ENCODE peak calls at places on chromosomes 11 and 22, in seven cellular contexts. O is astrocyte of the spinal cord, F is psoas muscle, L is GM12864, W is OCI-LY7, S is epithelial cell of esophagus, T is GM12865. J is an unnamed sample.

GRCh38 chr22:49039625-49040024 is 788.0 kb downstream of the BRD1 start:
- DNase-seq in W (no peak), T (no peak), S (no peak), O (no peak), L (no peak), F (no peak), J (no peak)

GRCh38 chr11:95011376-95011775 is 13.7 kb upstream of the KDM4E start:
- DNase-seq in O (no peak), L (no peak), F (no peak), W (no peak), T (no peak), S (no peak), J (no peak)

GRCh38 chr22:37045958-37046357 is 5.6 kb upstream of the KCTD17 start:
- DNase-seq in T (peak; percentile 30), F (no peak), W (peak; percentile 21), L (no peak), S (peak; percentile 44), O (peak; percentile 29), J (no peak)

GRCh38 chr11:68302256-68303054 is 9.9 kb upstream of the LRP5 start:
- DNase-seq in O (peak; percentile 35), L (no peak), W (no peak), S (peak; percentile 54), T (no peak), F (no peak), J (no peak)

GRCh38 chr22:17836977-17837742 is 62.9 kb upstream of the BID start:
- DNase-seq in W (no peak), L (no peak), O (no peak), T (no peak), S (peak; percentile 62), F (no peak), J (peak; percentile 25)

GRCh38 chr11:121829159-121829643 is 286.8 kb downstream of the BLID start:
- DNase-seq in L (no peak), F (peak; percentile 32), O (peak; percentile 99), S (peak; percentile 69), T (no peak), W (no peak), J (peak; percentile 36)

GRCh38 chr11:14331476-14332136 is 27.4 kb downstream of the RRAS2 start:
- DNase-seq in O (no peak), W (no peak), L (no peak), T (peak; percentile 56), S (no peak), F (no peak), J (no peak)

GRCh38 chr11:8640305-8640932 is 42.0 kb downstream of the TRIM66 start:
- DNase-seq in S (no peak), T (no peak), L (no peak), O (no peak), W (no peak), F (no peak), J (no peak)

GRCh38 chr22:17945851-17946690 is 78.3 kb downstream of the MICAL3 start:
- DNase-seq in F (no peak), L (peak; percentile 22), W (peak; percentile 15), S (peak; percentile 45), O (no peak), T (peak; percentile 65), J (no peak)

GRCh38 chr11:48073031-48073861 is 92.9 kb downstream of the PTPRJ start:
- DNase-seq in S (no peak), O (no peak), T (no peak), L (no peak), W (no peak), F (no peak), J (no peak)

GRCh38 chr11:77186302-77186701 is 58.3 kb downstream of the MYO7A start:
- DNase-seq in S (no peak), T (no peak), F (no peak), W (no peak), O (no peak), L (no peak), J (no peak)

GRCh38 chr11:35142481-35143207 is 3.7 kb downstream of the CD44 start:
- DNase-seq in L (no peak), W (peak; percentile 43), S (peak; percentile 71), F (no peak), T (no peak), O (no peak), J (no peak)

GRCh38 chr11:34328632-34328910 is 29.2 kb downstream of the ABTB2 start:
- DNase-seq in F (no peak), W (no peak), T (no peak), O (no peak), S (no peak), L (no peak), J (no peak)

GRCh38 chr11:17405232-17406005 is 17.0 kb upstream of the KCNJ11 start:
- DNase-seq in T (peak; percentile 52), O (peak; percentile 24), L (no peak), F (peak; percentile 85), W (no peak), S (peak; percentile 23), J (no peak)

DNA sequence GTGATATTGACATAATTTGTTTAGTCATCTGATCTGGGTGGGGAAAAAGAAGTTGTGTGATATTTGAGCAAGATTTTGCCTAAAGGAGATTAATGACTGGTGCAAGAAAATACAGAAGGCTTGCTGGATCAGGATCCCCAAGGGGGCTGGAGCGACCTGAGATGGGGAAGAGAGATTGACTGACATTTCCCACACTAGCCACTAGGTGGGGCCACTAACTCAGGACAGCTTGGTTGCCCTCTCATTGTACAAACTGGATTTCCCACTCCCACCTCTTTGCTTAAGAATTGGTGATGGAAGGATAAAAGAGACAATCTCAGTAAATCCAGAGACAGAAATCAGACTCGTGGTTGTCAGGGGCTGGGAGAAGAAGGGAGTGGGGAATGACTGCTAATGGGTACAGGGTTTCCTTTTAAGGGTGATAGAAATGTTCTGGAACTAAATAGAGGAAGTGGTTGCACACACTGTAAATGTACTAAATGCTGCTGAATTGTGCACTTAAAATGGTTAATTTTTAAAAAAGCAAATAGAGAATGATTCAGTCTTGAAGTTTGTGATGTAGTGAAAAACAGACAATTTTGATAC is 50.7 kb downstream of the CTTN start:
- DNase-seq in S (no peak), W (peak; percentile 22), T (no peak), O (no peak), F (no peak), L (no peak), J (no peak)
- TF ChIP-seq CTCF in S (peak; percentile 38), W (peak; percentile 83), T (peak; percentile 51), O (peak; percentile 56), F (no peak), L (peak; percentile 66), J (peak; percentile 62)

GRCh38 chr11:118176400-118177134 is at the start of gene SCN2B:
- DNase-seq in T (no peak), S (peak; percentile 49), F (no peak), O (no peak), W (peak; percentile 56), L (no peak), J (peak; percentile 5)
- H3K4me3 ChIP-seq in T (no peak within 1 kb of the TSS), S (no peak within 1 kb of the TSS), F (peak within 1 kb of the TSS; percentile 60), O (no peak within 1 kb of the TSS), W (peak within 1 kb of the TSS; percentile 58), L (no peak within 1 kb of the TSS), J (peak within 1 kb of the TSS; percentile 22)

GRCh38 chr22:19807914-19808872 is 46.5 kb downstream of the GNB1L start:
- DNase-seq in O (no peak), T (no peak), S (no peak), F (no peak), L (no peak), W (no peak), J (no peak)
- TF ChIP-seq CTCF in O (no peak), T (no peak), S (no peak), F (no peak), L (no peak), W (no peak), J (no peak)

DNA sequence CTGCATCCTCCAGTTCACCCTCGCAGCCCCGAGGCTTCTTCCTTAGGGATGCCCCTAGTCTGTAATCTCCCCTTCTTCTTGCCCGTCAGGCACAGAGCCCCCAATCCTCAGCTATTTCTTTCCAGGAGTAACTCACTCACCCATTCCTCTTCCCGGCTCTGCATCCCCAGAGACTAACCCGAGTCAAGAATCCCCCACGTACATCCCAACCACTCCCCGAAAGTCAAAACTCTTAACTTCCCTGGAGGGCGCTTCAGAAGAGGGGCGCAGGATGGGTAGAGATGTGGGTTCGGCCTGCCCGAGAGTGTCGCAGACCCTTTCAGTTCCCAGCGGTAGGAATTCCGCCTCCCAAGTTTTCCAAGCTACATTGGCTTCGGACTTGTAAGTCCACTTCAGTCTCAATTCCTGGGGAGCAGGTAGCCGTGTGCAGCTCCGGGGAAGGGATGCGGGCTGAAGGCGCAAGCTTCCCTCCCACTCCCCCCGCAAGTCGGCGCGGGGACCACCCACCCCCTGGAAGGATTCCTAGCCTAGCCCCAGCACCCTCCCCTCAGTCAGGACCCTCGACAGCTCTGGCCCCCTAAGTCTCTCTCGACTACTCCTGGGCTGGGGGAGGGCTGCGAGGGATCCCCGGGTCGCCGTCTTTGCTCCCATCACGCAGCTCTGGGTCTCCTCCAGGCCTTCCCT is 871 bp downstream of the BDNF start:
- DNase-seq in L (no peak), T (no peak), O (peak; percentile 40), F (no peak), S (peak; percentile 39), W (no peak), J (no peak)
- H3K4me3 ChIP-seq in L (no peak overlapping the region), T (peak overlapping the region; percentile 56), O (peak overlapping the region; percentile 85), F (peak overlapping the region; percentile 70), S (peak overlapping the region; percentile 43), W (no peak overlapping the region), J (peak overlapping the region; percentile 97)

DNA sequence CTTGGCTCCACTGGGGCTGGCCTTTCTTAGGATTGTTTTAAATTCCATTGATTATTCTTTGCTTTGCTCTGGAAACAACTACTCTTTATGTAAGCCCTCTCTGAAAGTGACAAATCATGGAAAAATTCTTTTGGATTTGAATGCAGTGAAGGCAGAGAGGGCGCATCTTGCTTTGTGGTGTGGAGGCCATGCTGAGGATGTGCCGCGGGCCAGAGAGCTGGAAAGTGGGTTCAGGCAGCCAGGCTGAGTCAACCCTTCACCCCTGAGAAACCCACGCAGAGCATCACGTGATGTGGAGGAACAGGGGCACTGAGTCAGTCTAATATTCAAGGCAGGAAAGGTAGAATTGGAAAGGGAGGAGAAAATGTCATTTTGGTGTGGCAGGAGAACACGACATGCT is 62.4 kb upstream of the AMPD3 start:
- DNase-seq in W (no peak), S (no peak), T (no peak), F (no peak), O (peak; percentile 60), L (no peak), J (no peak)
- TF ChIP-seq CTCF in W (no peak), S (no peak), T (no peak), F (no peak), O (no peak), L (no peak), J (no peak)

GRCh38 chr22:45413368-45414211 is at the start of the genes RIBC2 and SMC1B:
- DNase-seq in T (peak; percentile 97), O (peak; percentile 79), S (peak; percentile 71), L (peak; percentile 53), W (no peak), F (peak; percentile 72), J (peak; percentile 28)
- H3K4me3 ChIP-seq in T (peak within 1 kb of the TSS; percentile 83), O (peak within 1 kb of the TSS; percentile 62), S (peak within 1 kb of the TSS; percentile 45), L (peak within 1 kb of the TSS; percentile 58), W (no peak within 1 kb of the TSS), F (peak within 1 kb of the TSS; percentile 56), J (peak within 1 kb of the TSS; percentile 68)